ENCODE peak calls at places on chromosomes 13 and 19, in ten cellular contexts. J is cardiac fibroblast; G is aorta; Q is NCI-H2081; R is H54; P is ecto neural progenitor cell; S is esophagus squamous epithelium; B is stimulated activated CD4-positive, alpha-beta T cell treated with anti-CD3 and anti-CD28 coated beads, TNF-alpha, amount 100 ng/mL, for 48 hours; V is GM10248; X is naive B cell. K is an unnamed sample.
A peak's percentile ranks its signal among the peaks of the same experiment; 100 is the strongest.

GRCh38 chr13:52432456-52432855 is 18.0 kb downstream of the VPS36 start:
- DNase-seq in J (no peak), P (no peak), X (no peak), Q (no peak), G (no peak), V (no peak), R (no peak), B (no peak), S (no peak), K (no peak)

GRCh38 chr19:54434862-54435174 is 14.2 kb upstream of the LENG8 start:
- DNase-seq in G (no peak), R (no peak), P (peak; percentile 45), V (no peak), Q (no peak), X (no peak), J (no peak), B (no peak), S (no peak), K (no peak)

GRCh38 chr19:39237200-39238184 is 7.3 kb downstream of the IFNL3 start:
- DNase-seq in S (no peak), P (peak; percentile 54), J (no peak), X (peak; percentile 14), V (peak; percentile 79), B (no peak), R (peak; percentile 49), G (no peak), Q (peak; percentile 2), K (no peak)

GRCh38 chr13:34721631-34722144 is 220.4 kb upstream of the NBEA start:
- DNase-seq in X (no peak), V (no peak), Q (no peak), G (no peak), B (no peak), S (no peak), P (no peak), J (no peak), R (no peak), K (no peak)

GRCh38 chr19:14494910-14495677 is 833 bp downstream of the GIPC1 start:
- DNase-seq in J (no peak), R (no peak), P (no peak), X (no peak), Q (no peak), G (no peak), B (no peak), V (peak; percentile 22), S (no peak), K (no peak)

GRCh38 chr19:18232540-18233223 is 6.4 kb upstream of the PDE4C start:
- DNase-seq in S (no peak), J (peak; percentile 11), V (no peak), G (no peak), X (no peak), B (no peak), Q (peak; percentile 49), R (no peak), P (peak; percentile 88), K (no peak)

GRCh38 chr13:95614641-95615245 is 29.8 kb downstream of the DZIP1 start:
- DNase-seq in J (no peak), B (no peak), V (no peak), R (no peak), S (no peak), Q (no peak), X (no peak), P (no peak), G (no peak), K (no peak)

GRCh38 chr19:18961767-18962423 is 20.9 kb upstream of the HOMER3 start:
- DNase-seq in X (no peak), B (no peak), P (peak; percentile 65), G (no peak), S (no peak), J (no peak), R (no peak), Q (no peak), V (no peak), K (no peak)

GRCh38 chr19:1975081-1975480 is 34.1 kb downstream of the CSNK1G2 start:
- DNase-seq in B (no peak), S (no peak), P (no peak), X (no peak), J (peak; percentile 11), V (no peak), Q (no peak), G (no peak), R (no peak), K (no peak)

GRCh38 chr19:9877775-9878510 is 42.8 kb downstream of the PIN1 start:
- DNase-seq in J (peak; percentile 18), S (no peak), B (no peak), P (no peak), G (no peak), V (no peak), Q (no peak), R (no peak), X (no peak), K (no peak)

GRCh38 chr13:111202745-111203144 is 87.6 kb downstream of the ARHGEF7 start:
- DNase-seq in P (no peak), Q (no peak), X (peak; percentile 39), B (no peak), J (peak; percentile 98), G (no peak), V (peak; percentile 74), R (peak; percentile 51), S (no peak), K (no peak)

GRCh38 chr19:13007292-13008045 is 12.2 kb downstream of the NFIX start:
- DNase-seq in P (no peak), V (no peak), X (no peak), G (peak; percentile 90), R (no peak), B (no peak), J (no peak), Q (no peak), S (no peak), K (no peak)

GRCh38 chr13:51556740-51557139 is 27.5 kb upstream of the WDFY2 start:
- DNase-seq in P (no peak), S (no peak), Q (no peak), B (no peak), R (no peak), X (no peak), V (no peak), J (no peak), G (no peak), K (no peak)

GRCh38 chr19:3576696-3577443 is 4.1 kb downstream of the HMG20B start:
- DNase-seq in S (no peak), X (no peak), B (no peak), P (peak; percentile 88), V (no peak), R (no peak), J (peak; percentile 79), Q (no peak), G (peak; percentile 86), K (no peak)